ENCODE peak calls at places on chromosomes 3 and 15, in eight cellular contexts. One of them, this sample, is unnamed.

GRCh38 chr3:7263347-7264195 is 402.7 kb downstream of the GRM7 start:
- ATAC-seq in activated CD8-positive, alpha-beta T cell treated with anti-CD3 and anti-CD28 coated beads for 36 hours: no peak
- ATAC-seq in A549: no peak
- ATAC-seq in activated CD4-positive, alpha-beta T cell treated with anti-CD3 and anti-CD28 coated beads for 36 hours: no peak
- ATAC-seq in activated naive CD8-positive, alpha-beta T cell treated with anti-CD3 and anti-CD28 coated beads, Interleukin-2, amount 10 ng/mL, durations not matched to agents 7 days and 5 days: no peak
- ATAC-seq in RWPE2: no peak
- ATAC-seq in sciatic nerve: peak; percentile 24
- ATAC-seq in lower lobe of right lung: peak; percentile 32
- ATAC-seq in this sample: no peak

GRCh38 chr3:37905987-37906674 is 44.5 kb downstream of the CTDSPL start:
- ATAC-seq in activated CD8-positive, alpha-beta T cell treated with anti-CD3 and anti-CD28 coated beads for 36 hours: no peak
- ATAC-seq in A549: no peak
- ATAC-seq in activated CD4-positive, alpha-beta T cell treated with anti-CD3 and anti-CD28 coated beads for 36 hours: no peak
- ATAC-seq in activated naive CD8-positive, alpha-beta T cell treated with anti-CD3 and anti-CD28 coated beads, Interleukin-2, amount 10 ng/mL, durations not matched to agents 7 days and 5 days: no peak
- ATAC-seq in RWPE2: no peak
- ATAC-seq in sciatic nerve: peak; percentile 60
- ATAC-seq in lower lobe of right lung: no peak
- ATAC-seq in this sample: peak; percentile 53

GRCh38 chr3:130963878-130964277 is 62.7 kb downstream of the ASTE1 start:
- ATAC-seq in activated CD8-positive, alpha-beta T cell treated with anti-CD3 and anti-CD28 coated beads for 36 hours: no peak
- ATAC-seq in A549: peak; percentile 80
- ATAC-seq in activated CD4-positive, alpha-beta T cell treated with anti-CD3 and anti-CD28 coated beads for 36 hours: no peak
- ATAC-seq in activated naive CD8-positive, alpha-beta T cell treated with anti-CD3 and anti-CD28 coated beads, Interleukin-2, amount 10 ng/mL, durations not matched to agents 7 days and 5 days: no peak
- ATAC-seq in RWPE2: peak; percentile 99
- ATAC-seq in sciatic nerve: peak; percentile 36
- ATAC-seq in lower lobe of right lung: no peak
- ATAC-seq in this sample: no peak

GRCh38 chr15:63560741-63561448 is 36.3 kb upstream of the FBXL22 start:
- ATAC-seq in activated CD8-positive, alpha-beta T cell treated with anti-CD3 and anti-CD28 coated beads for 36 hours: peak; percentile 88
- ATAC-seq in A549: peak; percentile 25
- ATAC-seq in activated CD4-positive, alpha-beta T cell treated with anti-CD3 and anti-CD28 coated beads for 36 hours: peak; percentile 95
- ATAC-seq in activated naive CD8-positive, alpha-beta T cell treated with anti-CD3 and anti-CD28 coated beads, Interleukin-2, amount 10 ng/mL, durations not matched to agents 7 days and 5 days: no peak
- ATAC-seq in RWPE2: no peak
- ATAC-seq in sciatic nerve: no peak
- ATAC-seq in lower lobe of right lung: no peak
- ATAC-seq in this sample: no peak

GRCh38 chr15:40953713-40954074 is 423 bp downstream of the CHAC1 start:
- ATAC-seq in activated CD8-positive, alpha-beta T cell treated with anti-CD3 and anti-CD28 coated beads for 36 hours: peak; percentile 1
- ATAC-seq in A549: peak; percentile 30
- ATAC-seq in activated CD4-positive, alpha-beta T cell treated with anti-CD3 and anti-CD28 coated beads for 36 hours: peak; percentile 2
- ATAC-seq in activated naive CD8-positive, alpha-beta T cell treated with anti-CD3 and anti-CD28 coated beads, Interleukin-2, amount 10 ng/mL, durations not matched to agents 7 days and 5 days: no peak
- ATAC-seq in RWPE2: peak; percentile 0
- ATAC-seq in sciatic nerve: no peak
- ATAC-seq in lower lobe of right lung: peak; percentile 1
- ATAC-seq in this sample: no peak

GRCh38 chr3:48435774-48436476 is 4.0 kb downstream of the CCDC51 start:
- ATAC-seq in activated CD8-positive, alpha-beta T cell treated with anti-CD3 and anti-CD28 coated beads for 36 hours: peak; percentile 38
- ATAC-seq in A549: peak; percentile 71
- ATAC-seq in activated CD4-positive, alpha-beta T cell treated with anti-CD3 and anti-CD28 coated beads for 36 hours: peak; percentile 48
- ATAC-seq in activated naive CD8-positive, alpha-beta T cell treated with anti-CD3 and anti-CD28 coated beads, Interleukin-2, amount 10 ng/mL, durations not matched to agents 7 days and 5 days: peak; percentile 31
- ATAC-seq in RWPE2: peak; percentile 16
- ATAC-seq in sciatic nerve: peak; percentile 58
- ATAC-seq in lower lobe of right lung: peak; percentile 70
- ATAC-seq in this sample: peak; percentile 49

GRCh38 chr3:28068342-28068741 is 173.1 kb upstream of the CMC1 start:
- ATAC-seq in activated CD8-positive, alpha-beta T cell treated with anti-CD3 and anti-CD28 coated beads for 36 hours: no peak
- ATAC-seq in A549: no peak
- ATAC-seq in activated CD4-positive, alpha-beta T cell treated with anti-CD3 and anti-CD28 coated beads for 36 hours: no peak
- ATAC-seq in activated naive CD8-positive, alpha-beta T cell treated with anti-CD3 and anti-CD28 coated beads, Interleukin-2, amount 10 ng/mL, durations not matched to agents 7 days and 5 days: no peak
- ATAC-seq in RWPE2: no peak
- ATAC-seq in sciatic nerve: no peak
- ATAC-seq in lower lobe of right lung: no peak
- ATAC-seq in this sample: no peak

GRCh38 chr3:120324185-120324584 is 25.0 kb downstream of the LRRC58 start:
- ATAC-seq in activated CD8-positive, alpha-beta T cell treated with anti-CD3 and anti-CD28 coated beads for 36 hours: no peak
- ATAC-seq in A549: no peak
- ATAC-seq in activated CD4-positive, alpha-beta T cell treated with anti-CD3 and anti-CD28 coated beads for 36 hours: peak; percentile 42
- ATAC-seq in activated naive CD8-positive, alpha-beta T cell treated with anti-CD3 and anti-CD28 coated beads, Interleukin-2, amount 10 ng/mL, durations not matched to agents 7 days and 5 days: no peak
- ATAC-seq in RWPE2: no peak
- ATAC-seq in sciatic nerve: no peak
- ATAC-seq in lower lobe of right lung: no peak
- ATAC-seq in this sample: no peak

GRCh38 chr3:129410971-129411370 is 17.5 kb downstream of the EFCAB12 start:
- ATAC-seq in activated CD8-positive, alpha-beta T cell treated with anti-CD3 and anti-CD28 coated beads for 36 hours: no peak
- ATAC-seq in A549: no peak
- ATAC-seq in activated CD4-positive, alpha-beta T cell treated with anti-CD3 and anti-CD28 coated beads for 36 hours: no peak
- ATAC-seq in activated naive CD8-positive, alpha-beta T cell treated with anti-CD3 and anti-CD28 coated beads, Interleukin-2, amount 10 ng/mL, durations not matched to agents 7 days and 5 days: no peak
- ATAC-seq in RWPE2: no peak
- ATAC-seq in sciatic nerve: no peak
- ATAC-seq in lower lobe of right lung: no peak
- ATAC-seq in this sample: no peak

This sample was measured in gastroesophageal sphincter.